ENCODE peak calls at places on chromosomes 1 and 21, in ten cellular contexts. W is K562, J is IMR-90, K is testis, C is breast epithelium, T is transverse colon, R is tibial nerve, I is right lobe of liver, F is Peyer's patch, B is GM12892. V is an unnamed sample.

GRCh38 chr1:36475341-36475740 is 7.4 kb downstream of the CSF3R start:
- DNase-seq in B (no peak), F (no peak), W (no peak), K (no peak), J (no peak), C (no peak), R (no peak), T (no peak), I (no peak), V (peak)

GRCh38 chr1:101228424-101229134 is 8.2 kb upstream of the S1PR1 start:
- DNase-seq in R (no peak), C (no peak), F (no peak), T (no peak), I (no peak), K (no peak), W (no peak), B (no peak), J (no peak), V (no peak)

GRCh38 chr1:229431270-229432115 is 2.4 kb downstream of the ACTA1 start:
- DNase-seq in I (no peak), F (no peak), B (no peak), C (no peak), R (no peak), K (no peak), W (no peak), T (no peak), J (no peak), V (no peak)

GRCh38 chr21:37398697-37399096 is 32.1 kb downstream of the DYRK1A start:
- DNase-seq in B (no peak), K (no peak), R (no peak), J (no peak), T (no peak), W (no peak), I (no peak), C (no peak), F (no peak), V (no peak)

GRCh38 chr1:214328770-214329455 is 48.0 kb downstream of the SMYD2 start:
- DNase-seq in T (peak), R (peak), B (peak), C (peak), W (peak), J (peak), K (peak), F (peak), I (peak), V (peak)

GRCh38 chr1:2180297-2181245 is 14.0 kb downstream of the FAAP20 start:
- DNase-seq in J (peak), F (no peak), I (no peak), W (peak), K (no peak), R (no peak), T (no peak), C (no peak), B (no peak), V (peak)

GRCh38 chr1:239125027-239125426 is 261.3 kb upstream of the CHRM3 start:
- DNase-seq in B (no peak), R (no peak), T (no peak), K (no peak), W (no peak), C (no peak), I (no peak), J (no peak), F (no peak), V (no peak)

GRCh38 chr1:244280221-244280620 is 171.5 kb downstream of the ADSS2 start:
- DNase-seq in C (no peak), T (no peak), R (no peak), F (no peak), W (no peak), B (no peak), I (no peak), K (no peak), J (no peak), V (no peak)

GRCh38 chr21:34617753-34618339 is 2.9 kb upstream of the RCAN1 start:
- DNase-seq in W (no peak), I (peak), K (peak), J (no peak), C (no peak), F (no peak), B (no peak), T (no peak), R (no peak), V (no peak)

GRCh38 chr1:114282751-114283403 is 129.2 kb upstream of the SYT6 start:
- DNase-seq in B (peak), I (peak), J (peak), W (peak), F (peak), R (peak), C (peak), T (peak), K (peak), V (peak)

GRCh38 chr1:78015148-78015547 is 10.4 kb downstream of the DNAJB4 start:
- DNase-seq in J (no peak), C (no peak), K (no peak), W (no peak), I (no peak), R (no peak), B (no peak), F (no peak), T (no peak), V (no peak)

DNA sequence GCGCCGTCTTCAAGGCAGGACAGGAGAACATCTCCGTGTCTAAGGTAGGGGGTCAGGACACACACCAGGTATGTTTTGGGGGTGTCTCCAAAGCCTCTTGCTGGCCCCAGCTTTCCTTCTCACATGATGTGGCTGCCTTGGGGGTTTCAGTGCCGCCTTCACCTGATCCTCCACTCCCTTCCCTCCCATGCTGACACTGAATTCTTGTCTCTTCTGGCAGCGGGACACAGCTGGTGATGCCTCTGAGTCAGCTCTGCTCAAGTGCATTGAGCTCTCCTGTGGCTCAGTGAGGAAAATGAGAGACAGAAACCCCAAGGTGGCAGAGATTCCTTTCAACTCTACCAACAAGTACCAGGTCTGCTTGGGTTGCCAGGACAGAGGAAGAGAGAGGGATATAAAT is 13.5 kb downstream of the ATP1A2 start:
- DNase-seq in R (no peak), F (no peak), B (no peak), C (no peak), I (no peak), W (no peak), K (no peak), T (no peak), J (peak), V (no peak)
- TF ChIP-seq POLR2A in R (no peak), F (no peak), B (no peak), C (no peak), I (no peak), W (no peak), K (no peak), T (no peak), J (no peak), V (no peak)

DNA sequence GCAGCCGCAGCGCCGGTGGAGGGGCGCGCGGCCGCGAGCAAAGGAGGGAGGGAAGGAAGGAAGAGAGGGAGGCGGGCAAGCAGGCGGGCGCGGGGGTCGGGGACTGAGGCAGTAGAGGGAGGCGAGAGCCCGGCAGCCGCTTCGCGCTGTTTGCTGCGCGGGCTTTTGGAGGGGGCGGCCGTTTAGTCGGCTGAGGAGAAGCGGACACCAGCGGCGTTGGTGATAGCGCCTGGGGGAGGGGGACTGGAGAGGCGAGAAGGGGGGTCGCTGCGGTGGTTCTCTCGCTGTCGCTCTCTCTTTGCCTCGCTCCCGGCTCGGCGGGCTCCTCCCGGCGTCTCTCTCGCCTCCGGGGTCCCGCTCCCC is at the start of gene HS2ST1:
- DNase-seq in R (no peak), C (no peak), F (no peak), B (no peak), W (no peak), I (no peak), J (no peak), T (no peak), K (no peak), V (no peak)
- TF ChIP-seq POLR2A in R (peak), C (no peak), F (peak), B (peak), W (peak), I (peak), J (no peak), T (peak), K (no peak), V (no peak)

DNA sequence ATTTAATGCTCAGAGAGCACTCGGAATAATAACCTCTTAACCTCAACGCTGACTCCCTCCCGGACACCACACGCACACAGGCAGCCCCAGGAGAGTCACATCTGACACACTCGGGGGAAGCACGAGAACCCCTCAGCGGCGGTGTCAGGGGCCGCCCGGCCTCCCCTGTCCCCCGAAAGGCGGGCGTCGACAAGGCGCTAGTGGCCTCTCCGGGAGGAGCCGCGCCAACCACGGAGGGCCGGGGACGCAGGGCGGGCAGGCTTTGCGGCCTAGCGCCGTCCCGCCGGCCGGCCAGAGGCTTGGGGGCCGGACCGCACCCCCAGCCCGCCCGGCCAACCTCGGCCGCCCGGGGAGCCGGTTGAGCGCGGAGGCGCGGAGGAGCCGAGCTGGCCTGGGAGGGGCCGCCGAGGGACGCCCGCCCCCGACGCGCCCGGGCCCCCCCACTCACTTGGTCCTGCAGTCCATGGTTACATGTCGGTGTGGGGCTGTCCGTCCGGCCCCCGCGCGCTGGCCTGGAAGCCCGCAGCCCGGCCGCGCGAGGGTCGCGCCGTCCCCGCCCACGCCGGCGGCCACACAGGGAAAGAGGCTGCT is 494 bp downstream of the DENND1B start:
- DNase-seq in I (peak), B (peak), W (peak), T (peak), R (no peak), F (no peak), J (peak), K (peak), C (peak), V (peak)
- TF ChIP-seq POLR2A in I (no peak), B (no peak), W (no peak), T (no peak), R (no peak), F (no peak), J (peak), K (no peak), C (no peak), V (no peak)

GRCh38 chr1:231919269-231919886 is 292.8 kb downstream of the DISC1 start:
- DNase-seq in K (no peak), F (no peak), C (no peak), B (no peak), I (no peak), W (no peak), J (no peak), R (no peak), T (no peak), V (no peak)
- TF ChIP-seq POLR2A in K (no peak), F (no peak), C (no peak), B (no peak), I (no peak), W (no peak), J (no peak), R (no peak), T (no peak), V (no peak)

GRCh38 chr1:171841050-171841910 is at the start of gene DNM3:
- DNase-seq in K (peak), I (peak), R (peak), F (peak), T (peak), W (peak), J (peak), C (peak), B (peak), V (peak)
- TF ChIP-seq POLR2A in K (no peak), I (no peak), R (peak), F (no peak), T (no peak), W (peak), J (no peak), C (no peak), B (no peak), V (no peak)

DNA sequence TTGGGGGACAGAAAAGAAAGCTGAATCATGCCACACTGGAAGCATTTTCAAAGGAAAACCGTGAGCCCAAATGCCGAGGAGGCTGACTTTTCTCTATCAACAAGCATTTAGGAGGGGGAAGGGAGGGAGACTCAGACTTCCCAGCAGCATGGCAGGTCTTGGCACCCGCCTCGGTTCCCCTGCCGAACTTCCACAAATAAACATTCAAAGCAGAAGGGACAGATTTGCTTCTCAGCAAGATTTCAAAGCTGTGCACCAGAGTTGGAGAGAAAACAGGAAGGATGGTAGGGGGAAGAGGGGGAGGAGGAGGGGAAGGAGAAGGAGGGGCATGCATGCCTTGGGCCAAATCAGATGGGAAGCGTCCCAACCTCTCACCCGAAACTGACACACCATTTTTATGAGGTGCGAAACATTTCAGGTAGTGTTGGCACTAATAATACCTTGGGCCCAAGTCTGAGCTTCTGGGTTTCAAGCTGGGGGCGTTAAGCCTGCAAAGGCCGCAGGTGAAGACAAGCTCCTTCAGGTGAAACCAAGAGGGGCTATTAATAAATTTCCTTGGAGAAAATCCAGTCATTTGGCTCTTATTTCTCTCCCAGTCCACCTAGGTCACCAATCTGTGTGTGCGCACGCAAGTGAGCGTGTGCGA is 26.4 kb downstream of the ABCA4 start:
- DNase-seq in T (peak), R (peak), I (no peak), W (no peak), B (no peak), C (no peak), J (peak), F (no peak), K (peak), V (peak)
- TF ChIP-seq POLR2A in T (no peak), R (no peak), I (no peak), W (no peak), B (no peak), C (no peak), J (no peak), F (no peak), K (no peak), V (no peak)

GRCh38 chr1:33343539-33343938 is 22.6 kb upstream of the A3GALT2 start:
- DNase-seq in F (no peak), W (no peak), B (no peak), R (no peak), I (no peak), T (no peak), K (no peak), J (no peak), C (no peak), V (no peak)
- TF ChIP-seq POLR2A in F (no peak), W (no peak), B (no peak), R (no peak), I (peak), T (no peak), K (no peak), J (no peak), C (no peak), V (no peak)

DNA sequence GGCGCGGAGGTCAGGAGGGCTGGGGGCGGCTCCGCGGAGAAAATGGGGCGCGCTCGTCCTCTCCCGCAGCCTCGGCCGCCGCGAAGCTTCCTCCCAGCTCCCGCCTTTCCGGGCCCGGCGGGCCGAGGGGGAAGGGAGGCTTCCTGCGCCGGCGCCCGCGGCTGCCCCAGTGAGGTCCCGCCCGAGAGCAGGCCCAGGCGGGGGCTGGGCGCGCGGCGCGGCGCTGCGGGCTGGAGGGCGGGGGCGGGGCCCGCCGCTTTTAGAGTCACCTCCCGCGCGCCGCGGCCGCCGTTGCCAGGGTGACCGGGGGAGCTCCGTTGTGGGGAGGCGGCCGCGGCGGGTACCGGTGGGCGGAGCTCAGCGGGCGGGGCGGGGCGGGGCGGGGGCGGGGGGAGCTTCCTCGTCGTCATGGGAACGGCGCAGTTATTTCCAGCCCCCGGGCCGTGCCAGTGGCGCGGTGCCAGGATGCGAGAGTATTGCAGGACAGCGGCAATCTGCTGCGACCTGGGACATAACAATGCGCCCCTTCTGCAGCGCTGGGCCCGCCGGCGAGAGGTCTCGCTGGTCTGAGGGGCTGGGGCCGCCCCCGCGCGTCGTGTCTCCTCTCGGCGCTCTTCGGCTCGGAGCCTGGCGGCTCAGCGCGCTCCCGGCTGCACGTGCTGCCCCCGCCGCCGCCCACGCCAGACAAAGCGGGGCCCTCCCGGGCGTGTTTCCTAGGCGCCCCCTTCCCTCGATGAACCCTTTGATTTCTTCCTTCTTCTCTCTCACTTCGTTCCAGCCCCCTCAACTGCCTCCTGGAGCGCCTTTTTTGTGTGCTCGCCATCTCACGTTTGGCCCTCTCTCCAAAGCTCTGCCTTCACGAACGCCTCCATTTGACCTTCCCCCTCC is 16.9 kb downstream of the IER5 start:
- DNase-seq in J (peak), T (peak), B (peak), R (peak), I (peak), W (peak), K (peak), F (peak), C (peak), V (peak)
- TF ChIP-seq POLR2A in J (peak), T (peak), B (no peak), R (peak), I (peak), W (peak), K (peak), F (peak), C (no peak), V (peak)

DNA sequence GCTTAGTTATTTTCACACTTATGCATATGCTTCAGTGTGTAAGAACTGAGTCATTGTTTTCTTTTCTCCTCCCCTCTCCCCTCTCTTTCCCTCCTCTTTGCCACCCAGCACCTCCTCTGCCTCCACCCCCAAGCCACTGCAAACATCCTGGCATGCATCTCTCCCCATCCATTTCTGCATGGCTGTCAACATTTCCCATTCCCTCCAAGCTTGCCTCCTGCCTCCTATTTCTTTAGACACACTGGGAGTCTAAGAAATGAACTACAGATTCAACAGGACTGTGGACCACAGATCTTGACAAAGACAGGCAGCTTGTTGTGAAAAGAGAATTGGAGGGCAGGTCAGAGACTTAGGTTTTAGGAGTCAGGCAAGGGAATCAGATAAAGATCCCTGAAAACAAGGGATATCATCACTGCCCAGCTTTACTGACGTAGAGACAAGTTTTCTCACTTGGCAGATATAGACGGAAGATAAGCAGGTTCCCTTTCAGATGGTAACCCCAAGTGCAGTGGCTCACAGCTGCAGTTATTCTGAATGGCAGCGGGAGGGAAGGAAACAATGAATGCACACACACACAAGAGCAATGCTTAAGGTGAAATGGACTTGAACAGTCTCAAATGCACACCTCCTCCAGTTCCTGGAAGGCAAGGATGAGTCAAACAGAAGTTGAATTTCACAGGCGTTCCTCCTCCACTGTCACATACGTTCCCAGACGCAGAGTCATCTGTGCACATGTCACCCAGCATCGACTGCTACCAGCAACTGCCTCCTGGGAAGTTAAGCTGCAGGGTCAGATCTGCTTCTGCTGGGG is 56.1 kb downstream of the HIVEP3 start:
- DNase-seq in J (peak), R (no peak), F (no peak), K (no peak), W (peak), T (no peak), C (no peak), I (no peak), B (no peak), V (no peak)
- TF ChIP-seq POLR2A in J (peak), R (no peak), F (no peak), K (no peak), W (no peak), T (no peak), C (no peak), I (no peak), B (no peak), V (no peak)